ENCODE peak calls at places on chromosomes 12 and 14, in nine cellular contexts. S is hypothalamus; F is fibroblast of lung; W is pancreas; I is stimulated activated CD8-positive, alpha-beta memory T cell treated with anti-CD3 and anti-CD28 coated beads, Interleukin-7, amount 100 ng/mL, for 48 hours; J is stromal cell of bone marrow; M is left ventricle myocardium inferior; O is ELF-1; G is occipital lobe. D is an unnamed sample.

GRCh38 chr12:126784328-126784921 is 1482.5 kb upstream of the TMEM132C start:
- DNase-seq in S (no peak), F (no peak), W (peak; percentile 66), I (no peak), J (peak; percentile 45), M (no peak), O (peak; percentile 33), G (no peak), D (peak; percentile 69)

GRCh38 chr12:54565658-54566552 is 16.5 kb downstream of the PDE1B start:
- DNase-seq in S (no peak), F (no peak), W (no peak), I (no peak), J (no peak), M (no peak), O (peak; percentile 51), G (no peak), D (peak; percentile 54)

GRCh38 chr12:108634225-108634795 is 616 bp upstream of the SELPLG start:
- DNase-seq in S (no peak), F (no peak), W (no peak), I (no peak), J (no peak), M (no peak), O (no peak), G (no peak), D (no peak)

GRCh38 chr14:90483551-90483950 is 86.7 kb downstream of the CALM1 start:
- DNase-seq in S (no peak), F (no peak), W (peak; percentile 48), I (no peak), J (no peak), M (no peak), O (no peak), G (no peak), D (no peak)

GRCh38 chr12:2265461-2266167 is 212.8 kb downstream of the CACNA1C start:
- DNase-seq in S (no peak), F (no peak), W (no peak), I (no peak), J (no peak), M (no peak), O (no peak), G (no peak), D (no peak)

GRCh38 chr12:50192908-50193307 is 25.7 kb upstream of the CERS5 start:
- DNase-seq in S (no peak), F (peak; percentile 69), W (no peak), I (no peak), J (peak; percentile 33), M (no peak), O (no peak), G (no peak), D (no peak)

GRCh38 chr12:51549637-51550036 is 41.4 kb upstream of the SCN8A start:
- DNase-seq in S (no peak), F (no peak), W (no peak), I (no peak), J (peak; percentile 43), M (no peak), O (no peak), G (no peak), D (no peak)

GRCh38 chr12:69789351-69789750 is 35.7 kb upstream of the MYRFL start:
- DNase-seq in S (no peak), F (no peak), W (no peak), I (no peak), J (no peak), M (no peak), O (no peak), G (no peak), D (no peak)

GRCh38 chr12:43332977-43333649 is 218.9 kb downstream of the ADAMTS20 start:
- DNase-seq in S (no peak), F (peak; percentile 51), W (no peak), I (no peak), J (no peak), M (no peak), O (no peak), G (no peak), D (no peak)

GRCh38 chr14:88289214-88289613 is 33.9 kb downstream of the KCNK10 start:
- DNase-seq in S (no peak), F (peak; percentile 24), W (peak; percentile 64), I (no peak), J (peak; percentile 0), M (no peak), O (no peak), G (no peak), D (no peak)

GRCh38 chr12:32535260-32535999 is 136.1 kb downstream of the FGD4 start:
- DNase-seq in S (peak; percentile 46), F (peak; percentile 83), W (peak; percentile 89), I (no peak), J (no peak), M (peak; percentile 89), O (peak; percentile 14), G (peak; percentile 60), D (peak; percentile 42)

GRCh38 chr14:73269729-73270651 is 32.7 kb downstream of the PAPLN start:
- DNase-seq in S (no peak), F (peak; percentile 34), W (peak; percentile 46), I (no peak), J (no peak), M (peak; percentile 64), O (peak; percentile 58), G (no peak), D (peak; percentile 53)

GRCh38 chr14:60188115-60188514 is 22.9 kb upstream of the DHRS7 start:
- DNase-seq in S (no peak), F (peak; percentile 22), W (no peak), I (no peak), J (no peak), M (no peak), O (no peak), G (no peak), D (no peak)

D was measured in neural progenitor cell.